ENCODE peak calls at places on chromosomes 11 and 22, in eight cellular contexts. R is endothelial cell, D is foreskin keratinocyte, P is EL, G is HT1080, U is nephron progenitor cell, V is fibroblast of mammary gland, L is MM.1S. J is an unnamed sample.
A peak's percentile ranks its signal among the peaks of the same experiment; 100 is the strongest.

GRCh38 chr11:70456921-70457532 is 58.7 kb downstream of the CTTN start:
- DNase-seq in R (no peak), D (no peak), P (no peak), G (no peak), U (no peak), V (peak; percentile 49), L (no peak), J (no peak)

GRCh38 chr11:95684170-95684569 is 105.4 kb downstream of the FAM76B start:
- DNase-seq in R (no peak), D (no peak), P (no peak), G (no peak), U (no peak), V (no peak), L (no peak), J (no peak)

GRCh38 chr11:46413755-46414465 is 22.3 kb upstream of the CHRM4 start:
- DNase-seq in R (no peak), D (no peak), P (peak; percentile 19), G (peak; percentile 62), U (no peak), V (no peak), L (no peak), J (no peak)

GRCh38 chr22:43438666-43439347 is 27.0 kb downstream of the MPPED1 start:
- DNase-seq in R (no peak), D (no peak), P (no peak), G (no peak), U (no peak), V (no peak), L (no peak), J (no peak)

GRCh38 chr11:114142646-114143045 is 83.1 kb downstream of the ZBTB16 start:
- DNase-seq in R (no peak), D (no peak), P (no peak), G (no peak), U (no peak), V (no peak), L (no peak), J (no peak)

GRCh38 chr11:120527111-120527748 is 15.7 kb downstream of the GRIK4 start:
- DNase-seq in R (no peak), D (no peak), P (peak; percentile 61), G (peak; percentile 30), U (peak; percentile 52), V (peak; percentile 19), L (peak; percentile 56), J (no peak)

GRCh38 chr11:126862664-126863247 is 137.8 kb downstream of the KIRREL3 start:
- DNase-seq in R (no peak), D (no peak), P (no peak), G (peak; percentile 34), U (no peak), V (no peak), L (peak; percentile 96), J (no peak)

GRCh38 chr22:27510024-27510423 is 291.5 kb downstream of the MN1 start:
- DNase-seq in R (no peak), D (no peak), P (no peak), G (no peak), U (no peak), V (no peak), L (no peak), J (no peak)

GRCh38 chr11:132095230-132096165 is 725.1 kb downstream of the NTM start:
- DNase-seq in R (no peak), D (no peak), P (no peak), G (no peak), U (peak; percentile 8), V (no peak), L (no peak), J (no peak)

GRCh38 chr11:126358763-126359160 is 3.3 kb downstream of the ST3GAL4 start:
- DNase-seq in R (no peak), D (no peak), P (no peak), G (no peak), U (no peak), V (no peak), L (no peak), J (no peak)

GRCh38 chr22:23681026-23681809 is 9.6 kb upstream of the RGL4 start:
- DNase-seq in R (no peak), D (no peak), P (no peak), G (no peak), U (no peak), V (no peak), L (no peak), J (no peak)

GRCh38 chr11:78266451-78266850 is 77.7 kb downstream of the USP35 start:
- DNase-seq in R (no peak), D (no peak), P (no peak), G (no peak), U (no peak), V (no peak), L (no peak), J (no peak)

GRCh38 chr22:50059185-50059880 is 1.2 kb upstream of the TTLL8 start:
- DNase-seq in R (peak; percentile 52), D (no peak), P (peak; percentile 23), G (no peak), U (peak; percentile 74), V (peak; percentile 19), L (peak; percentile 75), J (no peak)

GRCh38 chr11:65394125-65394536 is 7.7 kb downstream of the FRMD8 start:
- DNase-seq in R (no peak), D (no peak), P (no peak), G (no peak), U (no peak), V (no peak), L (no peak), J (no peak)

GRCh38 chr22:28440517-28441366 is 238.9 kb downstream of the TTC28 start:
- DNase-seq in R (no peak), D (no peak), P (peak; percentile 23), G (no peak), U (no peak), V (peak; percentile 74), L (no peak), J (no peak)

GRCh38 chr11:74978041-74978440 is 10.7 kb upstream of the NEU3 start:
- DNase-seq in R (no peak), D (no peak), P (no peak), G (no peak), U (no peak), V (no peak), L (no peak), J (no peak)

GRCh38 chr11:31608995-31609394 is 99.4 kb downstream of the ELP4 start:
- DNase-seq in R (no peak), D (no peak), P (no peak), G (no peak), U (no peak), V (no peak), L (no peak), J (no peak)

GRCh38 chr22:43630451-43630850 is 181.7 kb downstream of the EFCAB6 start:
- DNase-seq in R (no peak), D (no peak), P (no peak), G (no peak), U (no peak), V (no peak), L (no peak), J (no peak)

GRCh38 chr11:59666969-59667368 is 1.9 kb downstream of the PATL1 start:
- DNase-seq in R (no peak), D (no peak), P (peak; percentile 37), G (no peak), U (no peak), V (peak; percentile 16), L (no peak), J (no peak)